ENCODE peak calls at places on chromosome 5, in eight cellular contexts. Q is lower leg skin; P is NCI-H1436 treated with DMSO at 0.1 percent for 48 hours; T is GM23248; U is T follicular helper cell; J is activated T-helper 1 cell treated with anti-CD3 and anti-CD28 coated beads, Interleukin-2, amount 50 U/mL, for 16 hours; Z is CD8-positive, alpha-beta T cell; A is ELR. G is an unnamed sample.

GRCh38 chr5:147427784-147428401 is 82.0 kb downstream of the DPYSL3 start:
- DNase-seq in Q (no peak), P (no peak), T (peak), U (no peak), J (no peak), Z (no peak), A (no peak), G (peak)

GRCh38 chr5:115979628-115980041 is 17.4 kb downstream of the LVRN start:
- DNase-seq in Q (no peak), P (no peak), T (peak), U (no peak), J (no peak), Z (no peak), A (peak), G (no peak)

GRCh38 chr5:57538341-57538955 is 55.8 kb upstream of the ACTBL2 start:
- DNase-seq in Q (peak), P (no peak), T (peak), U (no peak), J (no peak), Z (no peak), A (peak), G (no peak)

GRCh38 chr5:389197-389821 is 53.7 kb upstream of the EXOC3 start:
- DNase-seq in Q (no peak), P (no peak), T (no peak), U (no peak), J (no peak), Z (no peak), A (no peak), G (no peak)

GRCh38 chr5:52554297-52554696 is 233.4 kb upstream of the ITGA1 start:
- DNase-seq in Q (no peak), P (no peak), T (no peak), U (no peak), J (no peak), Z (no peak), A (no peak), G (no peak)

GRCh38 chr5:75275736-75276135 is 39.1 kb upstream of the ANKRD31 start:
- DNase-seq in Q (no peak), P (no peak), T (no peak), U (no peak), J (no peak), Z (no peak), A (no peak), G (no peak)

GRCh38 chr5:93995126-93995621 is 253.8 kb upstream of the POU5F2 start:
- DNase-seq in Q (no peak), P (no peak), T (peak), U (no peak), J (no peak), Z (no peak), A (peak), G (no peak)

GRCh38 chr5:131316822-131317221 is 53.0 kb downstream of the CDC42SE2 start:
- DNase-seq in Q (no peak), P (no peak), T (no peak), U (no peak), J (no peak), Z (no peak), A (no peak), G (no peak)

GRCh38 chr5:173642895-173643481 is 26.5 kb upstream of the BOD1 start:
- DNase-seq in Q (no peak), P (no peak), T (no peak), U (no peak), J (no peak), Z (no peak), A (no peak), G (no peak)

GRCh38 chr5:128844354-128844923 is 120.8 kb upstream of the SLC27A6 start:
- DNase-seq in Q (no peak), P (no peak), T (peak), U (no peak), J (no peak), Z (no peak), A (peak), G (no peak)

GRCh38 chr5:122375801-122376200 is 63.8 kb downstream of the SNCAIP start:
- DNase-seq in Q (no peak), P (no peak), T (peak), U (no peak), J (no peak), Z (no peak), A (no peak), G (no peak)

GRCh38 chr5:170131235-170131634 is 25.5 kb downstream of the FOXI1 start:
- DNase-seq in Q (no peak), P (no peak), T (no peak), U (no peak), J (no peak), Z (no peak), A (no peak), G (no peak)

GRCh38 chr5:108196276-108196675 is 185.6 kb downstream of the FBXL17 start:
- DNase-seq in Q (no peak), P (no peak), T (peak), U (no peak), J (no peak), Z (no peak), A (peak), G (no peak)

GRCh38 chr5:158463188-158463587 is 604.2 kb upstream of the CLINT1 start:
- DNase-seq in Q (no peak), P (no peak), T (peak), U (no peak), J (no peak), Z (no peak), A (peak), G (no peak)

GRCh38 chr5:10880934-10881333 is 119.9 kb upstream of the DAP start:
- DNase-seq in Q (no peak), P (no peak), T (no peak), U (no peak), J (no peak), Z (no peak), A (no peak), G (no peak)

GRCh38 chr5:6728011-6728794 is 15.0 kb downstream of the TENT4A start:
- DNase-seq in Q (no peak), P (peak), T (no peak), U (no peak), J (no peak), Z (no peak), A (no peak), G (no peak)

GRCh38 chr5:1110930-1111726 is 735 bp downstream of the SLC12A7 start:
- DNase-seq in Q (no peak), P (no peak), T (peak), U (no peak), J (no peak), Z (no peak), A (no peak), G (no peak)